ENCODE peak calls at places on chromosomes 3 and 15, in six cellular contexts. E is thoracic aorta; A is sigmoid colon; B is left ventricle myocardium inferior; W is CD4-positive, alpha-beta memory T cell; U is right lobe of liver. R is an unnamed sample.

GRCh38 chr3:141421186-141421585 is 52.9 kb downstream of the ZBTB38 start:
- DNase-seq in U (no peak), B (no peak), E (no peak), A (no peak), W (no peak), R (no peak)

GRCh38 chr3:58143417-58144055 is 67.2 kb downstream of the DNASE1L3 start:
- DNase-seq in E (no peak), U (peak), A (no peak), B (no peak), W (no peak), R (no peak)

GRCh38 chr15:62068071-62068786 is 1.5 kb downstream of the C2CD4A start:
- DNase-seq in E (no peak), W (peak), U (peak), B (peak), A (peak), R (peak)

GRCh38 chr3:25663324-25664065 is 1.2 kb downstream of the TOP2B start:
- DNase-seq in B (no peak), E (no peak), A (no peak), W (peak), U (peak), R (no peak)

GRCh38 chr3:55897573-55898224 is 410.6 kb upstream of the WNT5A start:
- DNase-seq in U (no peak), A (no peak), E (no peak), W (no peak), B (no peak), R (no peak)

GRCh38 chr15:66514586-66514985 is 9.5 kb downstream of the ZWILCH start:
- DNase-seq in B (no peak), E (no peak), U (no peak), W (no peak), A (no peak), R (no peak)

GRCh38 chr3:78645628-78646310 is 1122.0 kb downstream of the ROBO1 start:
- DNase-seq in U (no peak), A (no peak), W (no peak), E (no peak), B (no peak), R (no peak)

GRCh38 chr15:33515121-33515520 is 204.4 kb downstream of the RYR3 start:
- DNase-seq in W (no peak), U (no peak), A (no peak), B (no peak), E (no peak), R (no peak)

GRCh38 chr3:168336276-168336675 is 240.6 kb upstream of the GOLIM4 start:
- DNase-seq in E (no peak), B (no peak), W (no peak), U (no peak), A (no peak), R (no peak)

GRCh38 chr3:134656211-134656800 is 5.5 kb upstream of the KY start:
- DNase-seq in B (no peak), W (no peak), E (no peak), U (no peak), A (no peak), R (no peak)

GRCh38 chr3:73391984-73392383 is 232.8 kb downstream of the PDZRN3 start:
- DNase-seq in W (no peak), B (no peak), E (no peak), A (no peak), U (no peak), R (no peak)

GRCh38 chr3:120506828-120507774 is 56.3 kb upstream of the FSTL1 start:
- DNase-seq in A (peak), U (no peak), E (no peak), B (no peak), W (peak), R (no peak)

GRCh38 chr15:68672251-68672650 is 93.5 kb downstream of the CORO2B start:
- DNase-seq in E (no peak), U (no peak), A (peak), W (no peak), B (no peak), R (peak)

GRCh38 chr15:60649845-60650548 is 171.1 kb upstream of the ICE2 start:
- DNase-seq in B (no peak), E (no peak), A (no peak), U (no peak), W (peak), R (no peak)

GRCh38 chr15:83654379-83655236 is 685 bp downstream of the ADAMTSL3 start:
- DNase-seq in A (peak), B (peak), W (no peak), E (no peak), U (peak), R (no peak)

GRCh38 chr3:171873561-171873960 is 30.4 kb downstream of the TMEM212 start:
- DNase-seq in U (no peak), W (no peak), B (no peak), E (no peak), A (no peak), R (no peak)

GRCh38 chr3:37949866-37950265 is 40.7 kb upstream of the VILL start:
- DNase-seq in A (no peak), B (no peak), W (no peak), U (no peak), E (no peak), R (no peak)
- H3K27ac ChIP-seq in A (no peak), B (no peak), W (no peak), U (no peak), E (peak), R (no peak)

DNA sequence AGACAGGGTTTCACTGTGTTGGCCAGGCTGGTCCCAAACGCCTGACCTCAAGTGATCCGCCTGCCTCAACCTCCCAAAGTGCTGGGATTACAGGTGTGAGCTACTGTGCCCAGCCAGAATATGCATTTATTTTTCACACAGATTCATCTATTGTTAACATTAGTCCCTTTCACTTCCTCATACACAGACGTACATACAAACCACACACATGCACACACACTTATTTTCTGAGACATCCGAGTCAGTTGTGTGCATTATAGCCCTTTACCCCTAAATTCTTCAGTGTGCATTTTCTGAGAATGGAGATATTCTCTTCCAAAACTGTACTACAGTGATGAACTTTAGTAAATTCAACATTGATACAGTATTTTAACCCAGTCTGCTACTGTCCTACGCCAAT is 15.0 kb upstream of the MEX3B start:
- DNase-seq in B (no peak), E (no peak), A (no peak), U (no peak), W (no peak), R (no peak)
- H3K27ac ChIP-seq in B (no peak), E (no peak), A (no peak), U (no peak), W (no peak), R (no peak)

GRCh38 chr3:49841126-49841525 is 15.2 kb downstream of the TRAIP start:
- DNase-seq in W (no peak), B (no peak), A (no peak), E (no peak), U (no peak), R (no peak)
- H3K27ac ChIP-seq in W (no peak), B (no peak), A (no peak), E (no peak), U (no peak), R (no peak)

DNA sequence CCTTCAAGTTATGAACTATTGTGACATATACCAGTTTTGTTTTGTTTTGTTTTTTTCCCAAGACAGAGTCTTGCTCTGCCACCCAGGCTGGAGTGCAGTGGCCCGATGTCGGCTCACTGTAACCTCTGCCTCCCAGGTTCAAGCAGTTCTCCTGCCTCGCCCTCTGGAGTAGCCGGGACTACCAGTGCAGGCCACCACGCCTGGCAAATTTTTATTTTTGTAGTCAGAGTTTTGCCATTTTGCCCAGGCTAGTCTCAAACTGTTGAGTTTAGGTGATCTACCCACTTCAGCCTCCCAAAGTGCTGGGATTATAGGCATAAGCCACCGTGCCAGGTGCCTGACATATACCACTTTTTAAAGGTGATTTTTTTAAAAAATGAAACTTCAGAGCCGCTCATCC is 74.6 kb downstream of the ARRDC4 start:
- DNase-seq in W (no peak), A (no peak), E (no peak), B (no peak), U (no peak), R (no peak)
- H3K27ac ChIP-seq in W (no peak), A (no peak), E (no peak), B (no peak), U (peak), R (peak)

GRCh38 chr15:87154771-87155170 is 1075.1 kb downstream of the AGBL1 start:
- DNase-seq in E (no peak), A (no peak), W (no peak), B (no peak), U (no peak), R (no peak)
- H3K27ac ChIP-seq in E (no peak), A (no peak), W (no peak), B (no peak), U (no peak), R (no peak)

GRCh38 chr3:195616681-195617080 is 32.9 kb upstream of the APOD start:
- DNase-seq in W (no peak), E (no peak), U (peak), A (no peak), B (no peak), R (no peak)
- H3K27ac ChIP-seq in W (no peak), E (no peak), U (peak), A (no peak), B (no peak), R (no peak)

DNA sequence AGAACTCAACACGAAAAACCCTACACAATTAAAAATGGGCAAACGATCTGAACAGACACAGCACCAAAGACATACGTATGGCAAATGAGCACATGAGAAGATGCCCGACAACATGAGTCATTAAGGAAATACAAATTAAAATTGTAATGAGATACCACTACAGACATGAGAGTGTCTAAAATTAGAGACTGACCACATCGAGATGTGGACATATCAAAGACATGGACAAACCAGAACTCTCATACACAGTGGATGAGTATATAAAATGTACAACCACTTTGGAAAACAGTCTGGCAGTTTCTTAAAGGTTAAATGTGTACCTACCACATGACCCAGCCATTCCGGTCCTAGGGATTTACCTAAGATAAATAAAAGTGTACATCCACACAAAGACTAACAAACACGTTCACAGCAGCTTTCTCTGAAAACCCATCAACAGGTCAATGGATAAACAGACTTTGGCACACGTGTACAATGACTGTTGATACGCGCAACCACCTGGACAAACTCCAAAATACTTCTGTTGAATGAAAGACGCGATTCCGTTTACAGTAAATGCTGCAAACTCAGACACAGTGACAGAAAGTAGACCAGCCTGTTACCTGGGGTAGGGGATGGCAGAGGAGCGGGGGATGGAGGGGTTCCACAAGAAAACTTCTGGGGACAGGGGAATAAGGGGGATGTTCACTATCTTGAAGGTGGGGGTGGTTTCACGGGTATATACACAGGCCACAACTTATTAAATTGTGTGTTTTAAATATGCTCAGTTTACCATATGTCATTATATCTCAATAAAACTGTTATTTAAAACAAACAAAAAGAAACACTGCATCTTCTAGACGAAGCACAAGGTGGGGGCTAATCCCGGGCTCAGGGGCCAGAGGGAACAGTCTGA is 2.1 kb downstream of the TNK2 start:
- DNase-seq in E (no peak), B (no peak), W (peak), A (peak), U (no peak), R (peak)
- H3K27ac ChIP-seq in E (no peak), B (no peak), W (peak), A (peak), U (peak), R (peak)

R was measured in suprapubic skin.